ENCODE peak calls at places on chromosomes 13 and 19, in six cellular contexts. One of them, this sample, is unnamed.

GRCh38 chr13:23161176-23161825 is 19.5 kb upstream of the SGCG start:
- DNase-seq in HL-60: no peak
- DNase-seq in neural crest cell: no peak
- DNase-seq in right lobe of liver: no peak
- DNase-seq in nephron progenitor cell: no peak
- DNase-seq in psoas muscle: no peak
- DNase-seq in this sample: no peak

GRCh38 chr19:2949939-2950285 is 5.1 kb upstream of the ZNF77 start:
- DNase-seq in HL-60: no peak
- DNase-seq in neural crest cell: no peak
- DNase-seq in right lobe of liver: peak
- DNase-seq in nephron progenitor cell: peak
- DNase-seq in psoas muscle: peak
- DNase-seq in this sample: peak

GRCh38 chr13:75135325-75135825 is 346.6 kb downstream of the TBC1D4 start:
- DNase-seq in HL-60: no peak
- DNase-seq in neural crest cell: no peak
- DNase-seq in right lobe of liver: no peak
- DNase-seq in nephron progenitor cell: no peak
- DNase-seq in psoas muscle: no peak
- DNase-seq in this sample: no peak

GRCh38 chr13:23610966-23611486 is 40.8 kb downstream of the TNFRSF19 start:
- DNase-seq in HL-60: no peak
- DNase-seq in neural crest cell: no peak
- DNase-seq in right lobe of liver: no peak
- DNase-seq in nephron progenitor cell: no peak
- DNase-seq in psoas muscle: no peak
- DNase-seq in this sample: no peak

GRCh38 chr19:10189631-10190425 is 4.9 kb downstream of the DNMT1 start:
- DNase-seq in HL-60: no peak
- DNase-seq in neural crest cell: no peak
- DNase-seq in right lobe of liver: no peak
- DNase-seq in nephron progenitor cell: no peak
- DNase-seq in psoas muscle: no peak
- DNase-seq in this sample: no peak

GRCh38 chr13:71852082-71852481 is 14.9 kb downstream of the DACH1 start:
- DNase-seq in HL-60: no peak
- DNase-seq in neural crest cell: no peak
- DNase-seq in right lobe of liver: no peak
- DNase-seq in nephron progenitor cell: no peak
- DNase-seq in psoas muscle: no peak
- DNase-seq in this sample: no peak

GRCh38 chr13:95920485-95920884 is 132.7 kb downstream of the UGGT2 start:
- DNase-seq in HL-60: no peak
- DNase-seq in neural crest cell: no peak
- DNase-seq in right lobe of liver: no peak
- DNase-seq in nephron progenitor cell: no peak
- DNase-seq in psoas muscle: no peak
- DNase-seq in this sample: no peak

GRCh38 chr13:101490400-101491015 is 38.0 kb downstream of the ITGBL1 start:
- DNase-seq in HL-60: no peak
- DNase-seq in neural crest cell: no peak
- DNase-seq in right lobe of liver: no peak
- DNase-seq in nephron progenitor cell: no peak
- DNase-seq in psoas muscle: no peak
- DNase-seq in this sample: no peak

GRCh38 chr19:55447421-55448174 is 4.5 kb upstream of the SHISA7 start:
- DNase-seq in HL-60: no peak
- DNase-seq in neural crest cell: no peak
- DNase-seq in right lobe of liver: no peak
- DNase-seq in nephron progenitor cell: peak
- DNase-seq in psoas muscle: no peak
- DNase-seq in this sample: no peak

GRCh38 chr13:41196620-41197019 is 2.3 kb upstream of the KBTBD7 start:
- DNase-seq in HL-60: no peak
- DNase-seq in neural crest cell: no peak
- DNase-seq in right lobe of liver: no peak
- DNase-seq in nephron progenitor cell: no peak
- DNase-seq in psoas muscle: no peak
- DNase-seq in this sample: no peak

GRCh38 chr19:19119325-19120237 is 18.7 kb downstream of the TMEM161A start:
- DNase-seq in HL-60: no peak
- DNase-seq in neural crest cell: no peak
- DNase-seq in right lobe of liver: no peak
- DNase-seq in nephron progenitor cell: no peak
- DNase-seq in psoas muscle: no peak
- DNase-seq in this sample: no peak

GRCh38 chr19:34254552-34255432 is at the start of gene GARRE1:
- DNase-seq in HL-60: peak
- DNase-seq in neural crest cell: peak
- DNase-seq in right lobe of liver: peak
- DNase-seq in nephron progenitor cell: peak
- DNase-seq in psoas muscle: peak
- DNase-seq in this sample: no peak

GRCh38 chr13:23447927-23448326 is 14.4 kb upstream of the SACS start:
- DNase-seq in HL-60: no peak
- DNase-seq in neural crest cell: no peak
- DNase-seq in right lobe of liver: no peak
- DNase-seq in nephron progenitor cell: no peak
- DNase-seq in psoas muscle: no peak
- DNase-seq in this sample: no peak

GRCh38 chr19:10420444-10421239 is at the start of gene PDE4A:
- DNase-seq in HL-60: no peak
- DNase-seq in neural crest cell: no peak
- DNase-seq in right lobe of liver: no peak
- DNase-seq in nephron progenitor cell: peak
- DNase-seq in psoas muscle: peak
- DNase-seq in this sample: no peak

DNA sequence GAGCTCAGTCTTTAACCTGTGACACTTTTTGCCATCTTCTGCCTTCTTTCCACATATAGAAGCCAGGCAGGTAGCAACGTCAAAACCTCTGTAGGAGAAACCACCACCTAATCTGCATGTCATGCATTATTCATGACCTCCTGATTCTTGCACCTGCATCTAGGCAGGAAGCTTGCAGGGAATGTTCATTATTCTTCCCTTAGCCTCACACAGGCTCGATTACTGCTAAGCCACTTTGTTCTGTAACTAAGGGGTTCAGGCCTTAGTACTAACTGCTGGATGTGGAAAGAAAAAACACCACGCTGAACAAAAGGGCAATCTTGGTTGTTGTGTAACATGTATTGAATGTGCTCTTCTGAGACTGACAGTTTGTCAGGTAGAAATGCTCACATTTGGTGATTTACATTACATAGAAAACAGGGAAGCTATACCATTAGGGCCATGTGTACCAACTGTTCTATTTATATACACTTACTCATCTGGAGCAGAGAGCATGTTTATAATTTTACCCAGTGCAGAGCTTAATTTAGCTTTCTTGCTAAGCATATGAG is 366.9 kb downstream of the KLF12 start:
- DNase-seq in HL-60: no peak
- DNase-seq in neural crest cell: no peak
- DNase-seq in right lobe of liver: no peak
- DNase-seq in nephron progenitor cell: no peak
- DNase-seq in psoas muscle: no peak
- DNase-seq in this sample: no peak
- TF ChIP-seq CTCF in HL-60: no peak
- TF ChIP-seq CTCF in neural crest cell: no peak
- TF ChIP-seq CTCF in right lobe of liver: no peak
- TF ChIP-seq CTCF in nephron progenitor cell: no peak
- TF ChIP-seq CTCF in psoas muscle: no peak
- TF ChIP-seq CTCF in this sample: no peak

GRCh38 chr19:35845215-35846037 is 6.9 kb downstream of the NPHS1 start:
- DNase-seq in HL-60: no peak
- DNase-seq in neural crest cell: no peak
- DNase-seq in right lobe of liver: peak
- DNase-seq in nephron progenitor cell: peak
- DNase-seq in psoas muscle: no peak
- DNase-seq in this sample: no peak
- TF ChIP-seq CTCF in HL-60: no peak
- TF ChIP-seq CTCF in neural crest cell: no peak
- TF ChIP-seq CTCF in right lobe of liver: no peak
- TF ChIP-seq CTCF in nephron progenitor cell: no peak
- TF ChIP-seq CTCF in psoas muscle: no peak
- TF ChIP-seq CTCF in this sample: no peak

GRCh38 chr19:1468274-1469199 is 10.5 kb downstream of the C19orf25 start:
- DNase-seq in HL-60: no peak
- DNase-seq in neural crest cell: no peak
- DNase-seq in right lobe of liver: no peak
- DNase-seq in nephron progenitor cell: peak
- DNase-seq in psoas muscle: peak
- DNase-seq in this sample: no peak
- TF ChIP-seq CTCF in HL-60: no peak
- TF ChIP-seq CTCF in neural crest cell: no peak
- TF ChIP-seq CTCF in right lobe of liver: peak
- TF ChIP-seq CTCF in nephron progenitor cell: no peak
- TF ChIP-seq CTCF in psoas muscle: no peak
- TF ChIP-seq CTCF in this sample: no peak

GRCh38 chr19:49518033-49518432 is 5.6 kb downstream of the FCGRT start:
- DNase-seq in HL-60: no peak
- DNase-seq in neural crest cell: no peak
- DNase-seq in right lobe of liver: no peak
- DNase-seq in nephron progenitor cell: no peak
- DNase-seq in psoas muscle: no peak
- DNase-seq in this sample: no peak

GRCh38 chr19:49512970-49513745 is 697 bp downstream of the FCGRT start:
- DNase-seq in HL-60: peak
- DNase-seq in neural crest cell: no peak
- DNase-seq in right lobe of liver: peak
- DNase-seq in nephron progenitor cell: peak
- DNase-seq in psoas muscle: peak
- DNase-seq in this sample: no peak

GRCh38 chr19:49515767-49516166 is 3.3 kb downstream of the FCGRT start:
- DNase-seq in HL-60: peak
- DNase-seq in neural crest cell: no peak
- DNase-seq in right lobe of liver: no peak
- DNase-seq in nephron progenitor cell: no peak
- DNase-seq in psoas muscle: peak
- DNase-seq in this sample: no peak

GRCh38 chr19:49514151-49514550 is 1.7 kb downstream of the FCGRT start:
- DNase-seq in HL-60: no peak
- DNase-seq in neural crest cell: no peak
- DNase-seq in right lobe of liver: peak
- DNase-seq in nephron progenitor cell: no peak
- DNase-seq in psoas muscle: no peak
- DNase-seq in this sample: no peak

DNA sequence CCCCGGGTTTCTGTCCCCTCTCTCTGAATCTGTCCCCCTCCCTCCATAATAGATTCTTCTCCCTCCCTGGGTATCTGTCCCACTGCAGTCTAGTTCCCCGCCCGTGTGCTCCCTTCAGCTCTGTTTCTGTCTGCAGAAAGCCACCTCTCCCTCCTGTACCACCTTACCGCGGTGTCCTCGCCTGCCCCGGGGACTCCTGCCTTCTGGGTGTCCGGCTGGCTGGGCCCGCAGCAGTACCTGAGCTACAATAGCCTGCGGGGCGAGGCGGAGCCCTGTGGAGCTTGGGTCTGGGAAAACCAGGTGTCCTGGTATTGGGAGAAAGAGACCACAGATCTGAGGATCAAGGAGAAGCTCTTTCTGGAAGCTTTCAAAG is 1.3 kb downstream of the FCGRT start:
- DNase-seq in HL-60: no peak
- DNase-seq in neural crest cell: no peak
- DNase-seq in right lobe of liver: no peak
- DNase-seq in nephron progenitor cell: no peak
- DNase-seq in psoas muscle: no peak
- DNase-seq in this sample: no peak
- TF ChIP-seq CTCF in HL-60: no peak
- TF ChIP-seq CTCF in neural crest cell: no peak
- TF ChIP-seq CTCF in right lobe of liver: no peak
- TF ChIP-seq CTCF in nephron progenitor cell: no peak
- TF ChIP-seq CTCF in psoas muscle: no peak
- TF ChIP-seq CTCF in this sample: no peak

DNA sequence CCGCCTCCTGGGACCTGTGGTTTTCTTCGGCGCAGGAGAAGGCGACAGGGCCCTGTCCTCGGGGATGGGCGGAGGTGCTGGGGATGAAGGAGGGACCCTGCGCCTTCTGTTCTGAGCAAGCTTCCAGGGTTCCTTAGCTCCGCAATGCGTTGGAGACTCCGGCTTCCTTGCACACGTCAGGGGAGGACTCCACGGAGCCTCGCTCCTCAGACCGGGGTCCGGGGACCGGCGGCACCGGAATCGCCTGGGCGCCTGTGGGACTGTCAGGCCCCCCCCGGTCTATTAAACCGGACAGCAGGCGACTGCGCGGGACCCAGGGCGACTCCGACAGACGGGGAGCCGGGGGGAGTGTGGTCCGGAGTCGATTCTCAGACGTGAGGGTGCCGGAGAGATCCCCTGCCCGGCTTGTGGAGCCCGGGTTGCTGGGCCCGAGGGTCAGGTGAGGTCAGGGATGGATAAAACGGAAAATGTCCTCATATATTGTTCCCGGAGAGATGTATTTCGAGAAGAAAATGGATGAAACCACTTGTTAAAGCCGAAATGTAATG is 227.4 kb downstream of the TEX29 start:
- DNase-seq in HL-60: no peak
- DNase-seq in neural crest cell: no peak
- DNase-seq in right lobe of liver: no peak
- DNase-seq in nephron progenitor cell: no peak
- DNase-seq in psoas muscle: no peak
- DNase-seq in this sample: no peak
- TF ChIP-seq CTCF in HL-60: no peak
- TF ChIP-seq CTCF in neural crest cell: no peak
- TF ChIP-seq CTCF in right lobe of liver: no peak
- TF ChIP-seq CTCF in nephron progenitor cell: no peak
- TF ChIP-seq CTCF in psoas muscle: no peak
- TF ChIP-seq CTCF in this sample: no peak

GRCh38 chr13:26034018-26034417 is 17.8 kb downstream of the SHISA2 start:
- DNase-seq in HL-60: no peak
- DNase-seq in neural crest cell: no peak
- DNase-seq in right lobe of liver: no peak
- DNase-seq in nephron progenitor cell: no peak
- DNase-seq in psoas muscle: no peak
- DNase-seq in this sample: no peak

GRCh38 chr13:26041476-26041875 is 10.3 kb downstream of the SHISA2 start:
- DNase-seq in HL-60: no peak
- DNase-seq in neural crest cell: no peak
- DNase-seq in right lobe of liver: no peak
- DNase-seq in nephron progenitor cell: no peak
- DNase-seq in psoas muscle: no peak
- DNase-seq in this sample: no peak

GRCh38 chr13:26036383-26036782 is 15.4 kb downstream of the SHISA2 start:
- DNase-seq in HL-60: no peak
- DNase-seq in neural crest cell: no peak
- DNase-seq in right lobe of liver: no peak
- DNase-seq in nephron progenitor cell: no peak
- DNase-seq in psoas muscle: no peak
- DNase-seq in this sample: no peak

GRCh38 chr13:26038931-26039475 is 12.8 kb downstream of the SHISA2 start:
- DNase-seq in HL-60: no peak
- DNase-seq in neural crest cell: no peak
- DNase-seq in right lobe of liver: no peak
- DNase-seq in nephron progenitor cell: no peak
- DNase-seq in psoas muscle: no peak
- DNase-seq in this sample: no peak

DNA sequence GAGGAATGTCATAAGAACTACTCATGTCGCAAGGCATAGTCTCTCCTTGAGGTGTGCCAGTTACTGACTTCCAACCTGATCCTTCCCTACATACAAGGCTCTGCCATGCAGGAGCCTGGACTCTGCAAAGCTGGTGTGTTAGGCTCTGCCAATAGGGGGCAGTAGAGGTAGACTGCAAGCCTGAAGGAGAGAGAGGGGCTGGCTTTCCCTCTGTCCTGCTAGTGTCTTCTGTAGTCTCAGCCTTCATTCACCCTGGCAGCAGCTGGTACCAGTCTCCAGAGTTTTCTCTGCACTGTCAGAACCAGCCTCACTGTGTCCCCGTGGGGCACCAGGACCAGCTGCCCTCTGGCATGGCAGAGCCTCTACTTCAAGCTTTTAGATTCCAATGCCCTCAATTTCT is 14.5 kb downstream of the SHISA2 start:
- DNase-seq in HL-60: no peak
- DNase-seq in neural crest cell: peak
- DNase-seq in right lobe of liver: no peak
- DNase-seq in nephron progenitor cell: no peak
- DNase-seq in psoas muscle: no peak
- DNase-seq in this sample: peak
- TF ChIP-seq CTCF in HL-60: no peak
- TF ChIP-seq CTCF in neural crest cell: peak
- TF ChIP-seq CTCF in right lobe of liver: peak
- TF ChIP-seq CTCF in nephron progenitor cell: peak
- TF ChIP-seq CTCF in psoas muscle: peak
- TF ChIP-seq CTCF in this sample: no peak

This sample was measured in lung.